ENCODE peak calls at places on chromosome 3, in ten cellular contexts. S is stimulated activated naive CD8-positive, alpha-beta T cell treated with anti-CD3 and anti-CD28 coated beads, Interleukin-15, Interleukin-2, amounts not matched to agents 100 U/mL and 50 U/mL, for 24 hours; G is T47D; Y is NCI-H748 treated with DMSO at 0.1 percent for 48 hours; O is A549; M is ELR; R is T follicular helper cell; U is GM23248; D is stimulated activated CD8-positive, alpha-beta memory T cell treated with anti-CD3 and anti-CD28 coated beads, Interleukin-4, amount 100 ng/mL, for 48 hours; F is tibial nerve. H is an unnamed sample.
A peak's percentile ranks its signal among the peaks of the same experiment; 100 is the strongest.

GRCh38 chr3:194328080-194328571 is 23.0 kb downstream of the CPN2 start:
- DNase-seq in Y (no peak), D (no peak), F (no peak), O (peak; percentile 55), R (peak; percentile 37), U (peak; percentile 81), M (peak; percentile 69), S (no peak), G (no peak), H (no peak)

GRCh38 chr3:15578272-15578671 is 23.1 kb downstream of the HACL1 start:
- DNase-seq in M (no peak), S (no peak), U (peak; percentile 27), O (no peak), R (no peak), F (no peak), Y (no peak), G (no peak), D (no peak), H (no peak)

GRCh38 chr3:139111392-139112229 is 66.9 kb upstream of the PRR23C start:
- DNase-seq in Y (peak; percentile 6), S (peak; percentile 73), M (peak; percentile 74), R (peak; percentile 25), G (peak; percentile 69), F (peak; percentile 50), D (peak; percentile 80), U (peak; percentile 76), O (peak; percentile 50), H (peak; percentile 14)

GRCh38 chr3:111582114-111582461 is 13.1 kb downstream of the ZBED2 start:
- DNase-seq in O (peak; percentile 82), U (peak; percentile 87), R (no peak), Y (no peak), M (peak; percentile 93), D (no peak), S (no peak), F (no peak), G (peak; percentile 69), H (no peak)

GRCh38 chr3:135450985-135451384 is 514.5 kb upstream of the PPP2R3A start:
- DNase-seq in O (no peak), R (no peak), M (no peak), Y (no peak), G (no peak), D (no peak), F (no peak), S (no peak), U (no peak), H (no peak)

GRCh38 chr3:73449774-73450173 is 175.0 kb downstream of the PDZRN3 start:
- DNase-seq in F (no peak), Y (no peak), D (no peak), S (no peak), G (no peak), U (no peak), M (no peak), O (no peak), R (no peak), H (no peak)

GRCh38 chr3:126961191-126961790 is 21.6 kb upstream of the PLXNA1 start:
- DNase-seq in Y (no peak), O (no peak), G (no peak), F (peak; percentile 69), D (no peak), S (no peak), U (peak; percentile 92), M (peak; percentile 46), R (no peak), H (no peak)

GRCh38 chr3:27643355-27643754 is 78.8 kb downstream of the EOMES start:
- DNase-seq in U (peak; percentile 38), D (no peak), M (peak; percentile 34), R (no peak), Y (no peak), S (no peak), F (no peak), O (no peak), G (no peak), H (no peak)

GRCh38 chr3:17672506-17672905 is 69.9 kb downstream of the TBC1D5 start:
- DNase-seq in M (no peak), U (peak; percentile 20), O (no peak), Y (no peak), F (no peak), D (no peak), R (no peak), G (no peak), S (no peak), H (no peak)

GRCh38 chr3:28198161-28198560 is 43.3 kb upstream of the CMC1 start:
- DNase-seq in Y (no peak), G (peak; percentile 14), R (no peak), S (no peak), F (no peak), M (no peak), O (no peak), U (no peak), D (no peak), H (no peak)

GRCh38 chr3:85760342-85760741 is 801.6 kb downstream of the CADM2 start:
- DNase-seq in D (no peak), U (no peak), F (no peak), R (no peak), M (no peak), S (no peak), Y (no peak), O (no peak), G (no peak), H (no peak)

GRCh38 chr3:71251156-71251775 is 332.3 kb downstream of the FOXP1 start:
- DNase-seq in O (peak; percentile 80), Y (no peak), G (no peak), D (no peak), R (no peak), M (peak; percentile 80), F (no peak), S (no peak), U (peak; percentile 80), H (no peak)

GRCh38 chr3:133383175-133383574 is 16.7 kb upstream of the BFSP2 start:
- DNase-seq in F (no peak), O (no peak), D (no peak), Y (no peak), U (no peak), R (no peak), S (no peak), G (no peak), M (peak; percentile 17), H (no peak)

GRCh38 chr3:56188201-56188600 is 280.1 kb downstream of the ERC2 start:
- DNase-seq in R (no peak), U (no peak), M (no peak), Y (no peak), G (no peak), O (no peak), D (no peak), F (no peak), S (no peak), H (no peak)

GRCh38 chr3:151688571-151688970 is 45.2 kb upstream of the AADACL2 start:
- DNase-seq in M (no peak), R (no peak), F (no peak), D (no peak), G (no peak), S (no peak), Y (no peak), O (no peak), U (no peak), H (no peak)

GRCh38 chr3:18301781-18302180 is 123.4 kb downstream of the SATB1 start:
- DNase-seq in S (no peak), R (no peak), U (no peak), Y (no peak), D (no peak), F (no peak), M (no peak), O (no peak), G (no peak), H (no peak)

GRCh38 chr3:186826978-186827857 is 15.3 kb upstream of the ADIPOQ start:
- DNase-seq in O (peak; percentile 72), R (peak; percentile 79), U (peak; percentile 93), M (peak; percentile 86), G (peak; percentile 100), Y (peak; percentile 18), D (peak; percentile 85), S (peak; percentile 89), F (peak; percentile 42), H (peak; percentile 93)

GRCh38 chr3:52851348-52851747 is 16.5 kb upstream of the MUSTN1 start:
- DNase-seq in O (peak; percentile 62), Y (no peak), F (no peak), D (peak; percentile 29), S (peak; percentile 7), G (peak; percentile 44), U (peak; percentile 58), R (no peak), M (peak; percentile 64), H (no peak)

GRCh38 chr3:63724987-63725386 is 72.5 kb downstream of the SNTN start:
- DNase-seq in U (peak; percentile 85), G (no peak), D (no peak), O (no peak), S (no peak), M (peak; percentile 78), Y (no peak), R (no peak), F (no peak), H (no peak)

GRCh38 chr3:16475766-16476165 is 37.7 kb downstream of the RFTN1 start:
- DNase-seq in R (no peak), M (no peak), U (no peak), O (no peak), F (no peak), D (no peak), Y (no peak), S (no peak), G (no peak), H (no peak)

H was measured in NCI-H774.